ENCODE peak calls at places on chromosomes 6 and 20, in eight cellular contexts. A is IMR-90; B is mucosa of descending colon; N is Peyer's patch; S is ovary; W is SJCRH30; J is CD8-positive, alpha-beta memory T cell; R is left ventricle myocardium inferior. P is an unnamed sample. For H3K4me1, the result is how much of the 10 kb centered on the place peaks cover.

GRCh38 chr6:152701081-152701862 is 3.6 kb downstream of the MYCT1 start:
- DNase-seq in B (no peak), J (no peak), N (no peak), S (no peak), W (no peak), R (no peak), A (peak), P (no peak)

GRCh38 chr6:96898241-96898851 is 655 bp upstream of the NDUFAF4 start:
- DNase-seq in J (no peak), B (no peak), W (no peak), R (no peak), A (peak), N (no peak), S (no peak), P (no peak)

GRCh38 chr20:2086177-2086979 is 15.2 kb upstream of the STK35 start:
- DNase-seq in W (no peak), S (no peak), R (no peak), N (no peak), J (no peak), A (no peak), B (no peak), P (no peak)

GRCh38 chr6:158014505-158015187 is 33.0 kb downstream of the SYNJ2 start:
- DNase-seq in B (no peak), J (no peak), W (no peak), N (no peak), R (peak), A (peak), S (no peak), P (no peak)

GRCh38 chr20:460180-460579 is 2.2 kb downstream of the TBC1D20 start:
- DNase-seq in R (no peak), N (no peak), A (no peak), W (no peak), S (no peak), J (no peak), B (no peak), P (no peak)

GRCh38 chr20:33611106-33611505 is 51.0 kb upstream of the C20orf144 start:
- DNase-seq in R (no peak), W (no peak), S (no peak), A (no peak), N (no peak), J (no peak), B (no peak), P (no peak)

GRCh38 chr6:152879681-152880080 is 103.2 kb downstream of the FBXO5 start:
- DNase-seq in W (no peak), J (no peak), B (no peak), R (no peak), S (no peak), A (no peak), N (no peak), P (no peak)

GRCh38 chr6:14254505-14254904 is 136.9 kb downstream of the CD83 start:
- DNase-seq in B (no peak), R (no peak), W (no peak), S (no peak), N (peak), A (no peak), J (no peak), P (no peak)

GRCh38 chr6:90082847-90083246 is 188.6 kb downstream of the GJA10 start:
- DNase-seq in S (no peak), N (no peak), R (no peak), A (no peak), W (no peak), J (no peak), B (no peak), P (no peak)

GRCh38 chr6:154766288-154766687 is 33.1 kb downstream of the SCAF8 start:
- DNase-seq in W (no peak), B (no peak), J (no peak), S (no peak), R (no peak), A (no peak), N (no peak), P (no peak)

GRCh38 chr6:154622618-154623336 is 110.4 kb upstream of the SCAF8 start:
- DNase-seq in N (no peak), B (no peak), R (no peak), A (no peak), W (no peak), J (no peak), S (no peak), P (no peak)

GRCh38 chr20:33826270-33826897 is 15.2 kb downstream of the CHMP4B start:
- DNase-seq in W (no peak), R (no peak), S (no peak), J (no peak), B (no peak), A (no peak), N (no peak), P (no peak)

GRCh38 chr6:24935753-24936152 is at the start of gene RIPOR2:
- DNase-seq in J (peak), R (peak), W (no peak), N (peak), B (peak), S (no peak), A (no peak), P (peak)

GRCh38 chr20:41371361-41371760 is 4.7 kb upstream of the EMILIN3 start:
- DNase-seq in S (no peak), R (no peak), A (no peak), J (no peak), N (no peak), W (no peak), B (no peak), P (no peak)

GRCh38 chr6:2792330-2792729 is 27.1 kb downstream of the WRNIP1 start:
- DNase-seq in J (no peak), A (peak), W (no peak), N (no peak), R (no peak), B (no peak), S (no peak), P (no peak)

GRCh38 chr6:126123226-126123625 is 136.9 kb downstream of the TRMT11 start:
- DNase-seq in J (no peak), B (no peak), N (no peak), A (peak), R (no peak), S (no peak), W (no peak), P (no peak)

GRCh38 chr20:9344080-9344920 is 170.1 kb upstream of the LAMP5 start:
- DNase-seq in A (peak), W (peak), B (no peak), N (no peak), S (no peak), J (no peak), R (no peak), P (no peak)

GRCh38 chr6:20497200-20497820 is 36.9 kb upstream of the CDKAL1 start:
- DNase-seq in J (no peak), A (peak), S (no peak), B (no peak), R (no peak), W (no peak), N (no peak), P (no peak)
- H3K4me3 ChIP-seq in J (no peak), A (no peak), S (no peak), B (no peak), R (no peak), W (no peak), N (no peak), P (no peak)

GRCh38 chr20:17946040-17946439 is 22.6 kb downstream of the SNX5 start:
- DNase-seq in R (no peak), W (no peak), S (no peak), J (no peak), B (no peak), N (no peak), A (no peak), P (no peak)
- H3K4me1 ChIP-seq in R (under half), W (under half), S (under half), J (under half), B (under half), N (under half), A (under half), P (under half)

DNA sequence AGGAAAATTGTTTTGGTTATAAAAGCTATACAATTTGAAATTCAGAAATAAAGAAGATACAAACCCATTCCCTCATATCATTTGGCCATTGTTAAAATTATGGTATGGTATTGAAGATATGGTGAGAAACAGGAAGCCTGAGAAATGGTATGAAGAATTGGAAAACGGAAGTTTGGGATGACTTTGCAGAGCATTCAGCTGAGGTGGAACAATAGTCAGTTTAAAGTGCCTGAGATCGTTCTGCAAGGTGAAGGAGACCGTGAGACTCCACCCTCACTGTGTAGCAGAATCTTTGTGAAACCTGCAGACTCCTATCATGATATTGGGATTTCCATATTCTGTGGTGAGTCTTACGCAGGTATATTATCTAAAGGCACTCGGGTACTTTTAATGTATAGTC is 97.3 kb downstream of the ADGRB3 start:
- DNase-seq in A (no peak), J (no peak), W (no peak), B (no peak), N (no peak), R (no peak), S (no peak), P (no peak)
- H3K4me3 ChIP-seq in A (no peak), J (no peak), W (no peak), B (no peak), N (no peak), R (no peak), S (no peak), P (no peak)

GRCh38 chr6:137363805-137364138 is 130.4 kb downstream of the OLIG3 start:
- DNase-seq in S (no peak), W (no peak), R (no peak), N (no peak), A (no peak), B (no peak), J (peak), P (no peak)
- H3K4me1 ChIP-seq in S (under half), W (under half), R (under half), N (under half), A (under half), B (under half), J (under half), P (under half)

GRCh38 chr6:123635144-123635543 is 1.6 kb downstream of the TRDN start:
- DNase-seq in B (no peak), N (no peak), S (no peak), W (no peak), A (no peak), J (no peak), R (no peak), P (no peak)
- H3K4me3 ChIP-seq in B (no peak), N (no peak), S (no peak), W (no peak), A (no peak), J (no peak), R (peak), P (peak)

DNA sequence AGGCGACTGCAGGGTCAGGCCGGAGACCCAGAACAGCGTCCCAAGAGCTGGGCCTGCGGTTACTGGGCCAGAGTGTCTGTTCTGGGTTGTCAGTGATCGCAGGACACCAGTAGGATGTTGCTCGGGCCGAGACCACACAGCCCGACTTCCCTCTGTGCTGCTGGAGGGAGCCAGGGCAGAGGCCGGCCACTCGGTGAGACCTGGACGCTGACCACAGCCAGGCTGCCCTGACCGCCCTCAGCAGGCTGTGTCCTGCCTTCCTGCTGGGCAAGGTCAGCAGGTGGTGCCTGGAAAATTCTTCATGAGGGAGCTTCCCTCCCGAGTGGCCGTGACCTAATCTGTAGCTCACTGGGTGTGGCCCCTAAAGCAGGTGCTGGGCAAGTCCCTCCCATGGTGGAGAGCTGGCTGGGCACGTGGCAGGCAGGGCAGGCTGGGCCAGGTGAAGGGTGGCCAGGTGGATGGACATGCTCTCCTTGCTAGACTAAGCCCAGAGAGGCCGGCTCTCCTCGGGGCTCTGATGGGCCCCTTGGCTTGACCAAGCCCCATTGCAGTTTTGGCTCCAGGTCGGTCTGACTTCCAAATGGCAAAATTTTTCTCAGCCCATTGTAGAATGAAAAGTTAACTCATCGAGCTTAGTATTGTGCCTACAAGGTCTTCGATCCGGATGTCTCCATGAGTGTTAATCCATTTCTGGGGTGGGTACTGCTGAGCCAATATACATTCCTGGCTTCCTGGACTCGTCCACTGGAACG is 1.9 kb downstream of the SLCO4A1 start:
- DNase-seq in J (no peak), S (no peak), B (peak), A (no peak), N (no peak), W (no peak), R (no peak), P (peak)
- H3K4me1 ChIP-seq in J (under half), S (under half), B (half or more), A (under half), N (under half), W (under half), R (half or more), P (under half)

DNA sequence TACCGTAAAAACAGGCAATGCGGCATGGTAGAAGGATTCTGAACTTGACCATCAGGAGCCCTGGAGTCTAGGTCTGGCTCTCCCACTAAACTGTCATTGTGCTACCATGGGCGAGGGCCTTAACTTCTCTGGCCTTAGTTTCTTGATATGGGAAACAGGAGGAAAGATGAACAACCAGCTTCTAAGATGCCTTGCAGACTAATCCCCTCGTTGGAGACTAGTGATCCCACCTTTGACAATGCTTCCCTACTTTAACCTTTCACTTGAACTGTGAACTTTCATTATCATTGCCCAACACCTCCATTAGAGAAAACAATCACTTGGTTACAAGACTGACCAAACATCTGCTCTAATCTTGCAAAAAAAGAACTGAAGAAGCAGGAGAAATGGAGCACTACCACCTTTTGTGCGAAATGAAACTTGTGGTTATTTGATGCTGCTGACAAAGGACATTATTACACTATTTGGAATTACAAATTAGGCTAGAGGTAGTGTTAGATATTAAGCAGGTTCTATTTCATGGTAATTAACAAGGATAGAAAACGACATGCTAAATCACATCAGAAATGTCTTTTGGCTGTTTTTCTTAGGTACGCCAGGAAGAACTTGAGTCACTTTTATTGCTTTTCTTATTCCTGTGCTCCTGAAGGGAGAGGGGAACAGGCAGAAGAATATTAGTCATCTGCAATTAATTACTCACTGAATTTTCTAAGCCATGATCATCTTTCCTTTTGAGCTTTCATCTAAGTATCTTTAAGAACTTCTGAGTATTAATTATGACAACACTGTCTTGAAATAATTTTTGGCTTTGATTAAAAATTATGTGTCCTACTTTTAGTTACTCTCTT is 39.1 kb upstream of the ARHGAP18 start:
- DNase-seq in J (no peak), W (no peak), R (no peak), N (no peak), B (no peak), A (peak), S (no peak), P (no peak)
- H3K4me3 ChIP-seq in J (peak), W (no peak), R (peak), N (no peak), B (no peak), A (no peak), S (no peak), P (no peak)

GRCh38 chr6:105591053-105591452 is 188.2 kb upstream of the PREP start:
- DNase-seq in N (no peak), B (no peak), J (no peak), W (no peak), S (no peak), R (no peak), A (peak), P (no peak)
- H3K4me1 ChIP-seq in N (under half), B (under half), J (under half), W (under half), S (under half), R (under half), A (under half), P (under half)